ENCODE peak calls at places on chromosomes 16 and 17, in nine cellular contexts. F, O, W, K, X, P, N, C and I are unnamed samples.
A peak's percentile ranks its signal among the peaks of the same experiment; 100 is the strongest.

GRCh38 chr17:52233176-52233575 is 74.7 kb upstream of the CA10 start:
- DNase-seq in X (no peak), O (no peak), F (no peak), C (no peak), K (no peak), N (no peak), W (no peak), P (no peak), I (no peak)

GRCh38 chr16:87076950-87077749 is 240.0 kb downstream of the C16orf95 start:
- DNase-seq in K (peak; percentile 45), N (peak; percentile 62), F (peak; percentile 12), X (no peak), C (peak; percentile 64), P (peak; percentile 70), W (no peak), O (no peak), I (peak; percentile 72)

GRCh38 chr16:85878875-85879274 is 20.1 kb upstream of the IRF8 start:
- DNase-seq in F (no peak), X (no peak), O (no peak), P (no peak), N (no peak), W (no peak), C (peak; percentile 85), K (peak; percentile 66), I (no peak)

GRCh38 chr17:52790359-52790955 is 631.9 kb upstream of the CA10 start:
- DNase-seq in K (no peak), X (no peak), F (no peak), P (no peak), O (no peak), W (no peak), C (peak; percentile 60), N (no peak), I (no peak)

GRCh38 chr16:22192261-22193133 is 13.6 kb upstream of the EEF2K start:
- DNase-seq in O (peak; percentile 52), P (peak; percentile 86), C (peak; percentile 92), F (peak; percentile 40), N (peak; percentile 59), K (no peak), W (peak; percentile 34), X (peak; percentile 94), I (no peak)

GRCh38 chr16:31365131-31365865 is 10.3 kb downstream of the ITGAX start:
- DNase-seq in F (no peak), N (no peak), W (no peak), P (no peak), K (no peak), O (no peak), C (no peak), X (no peak), I (no peak)

GRCh38 chr17:78351449-78352006 is 8.3 kb downstream of the SOCS3 start:
- DNase-seq in P (peak; percentile 94), F (no peak), C (peak; percentile 80), W (no peak), N (no peak), X (peak; percentile 96), O (no peak), K (no peak), I (peak; percentile 80)

GRCh38 chr17:39800540-39800939 is 62.8 kb downstream of the GRB7 start:
- DNase-seq in C (no peak), F (peak; percentile 56), O (peak; percentile 31), K (no peak), P (no peak), N (no peak), X (no peak), W (peak; percentile 26), I (no peak)

GRCh38 chr17:72365857-72366415 is 245.1 kb downstream of the SOX9 start:
- DNase-seq in N (no peak), K (no peak), O (no peak), C (no peak), X (no peak), W (no peak), P (no peak), F (no peak), I (no peak)

GRCh38 chr16:30491744-30492308 is 19.3 kb downstream of the ITGAL start:
- DNase-seq in N (peak; percentile 67), X (no peak), F (no peak), P (no peak), C (peak; percentile 97), K (peak; percentile 85), O (no peak), W (no peak), I (no peak)

GRCh38 chr17:52027620-52028019 is 130.9 kb downstream of the CA10 start:
- DNase-seq in N (peak; percentile 2), P (no peak), C (peak; percentile 56), X (no peak), F (no peak), K (peak; percentile 83), W (no peak), O (no peak), I (no peak)

GRCh38 chr17:3626831-3627565 is 9.1 kb downstream of the SHPK start:
- DNase-seq in W (no peak), N (no peak), F (no peak), K (no peak), C (no peak), P (no peak), O (no peak), X (no peak), I (no peak)

GRCh38 chr17:5562172-5562571 is 22.1 kb downstream of the NLRP1 start:
- DNase-seq in P (no peak), O (no peak), W (no peak), K (no peak), F (no peak), X (no peak), C (no peak), N (no peak), I (no peak)

GRCh38 chr17:50181601-50182345 is 16.0 kb downstream of the SGCA start:
- DNase-seq in W (no peak), C (no peak), F (no peak), X (no peak), K (no peak), N (no peak), O (no peak), P (no peak), I (no peak)

GRCh38 chr17:15261063-15261817 is 3.9 kb downstream of the PMP22 start:
- DNase-seq in W (no peak), F (peak; percentile 14), O (no peak), X (peak; percentile 84), N (peak; percentile 52), P (peak; percentile 54), C (peak; percentile 72), K (peak; percentile 63), I (peak; percentile 82)

GRCh38 chr17:58335779-58336455 is 7.3 kb upstream of the TSPOAP1 start:
- DNase-seq in W (no peak), P (peak; percentile 57), K (no peak), X (no peak), N (peak; percentile 32), O (no peak), F (no peak), C (peak; percentile 88), I (peak; percentile 47)